ENCODE peak calls at places on chromosomes 11 and 22, in four cellular contexts. V is GM12878; E is foreskin keratinocyte; G is naive thymus-derived CD4-positive, alpha-beta T cell. Z is an unnamed sample.

GRCh38 chr22:39949964-39950737 is 10.0 kb upstream of the TMA7B start:
- DNase-seq in V (no peak), G (no peak), E (no peak), Z (no peak)

GRCh38 chr11:8610532-8611116 is 16.6 kb upstream of the STK33 start:
- DNase-seq in V (no peak), G (peak), E (no peak), Z (no peak)

GRCh38 chr11:131463162-131463561 is 92.7 kb downstream of the NTM start:
- DNase-seq in E (no peak), G (no peak), V (no peak), Z (no peak)

GRCh38 chr11:82782825-82783374 is 49.2 kb upstream of the FAM181B start:
- DNase-seq in V (no peak), E (no peak), G (no peak), Z (no peak)

GRCh38 chr11:76276046-76276772 is 69.9 kb upstream of the WNT11 start:
- DNase-seq in E (no peak), V (no peak), G (no peak), Z (no peak)

GRCh38 chr22:41542224-41542623 is 2.0 kb downstream of the POLR3H start:
- DNase-seq in E (no peak), G (no peak), V (no peak), Z (no peak)

GRCh38 chr11:132874638-132875037 is 657.7 kb downstream of the OPCML start:
- DNase-seq in V (no peak), E (peak), G (no peak), Z (peak)

GRCh38 chr11:117861151-117862018 is 15.1 kb downstream of the FXYD6 start:
- DNase-seq in V (no peak), G (no peak), E (no peak), Z (no peak)

GRCh38 chr11:35099278-35100018 is 39.5 kb upstream of the CD44 start:
- DNase-seq in E (peak), V (no peak), G (no peak), Z (no peak)

GRCh38 chr22:32378703-32379272 is 21.1 kb downstream of the RFPL3 start:
- DNase-seq in G (no peak), E (peak), V (no peak), Z (no peak)

GRCh38 chr11:7538023-7538422 is 24.2 kb downstream of the PPFIBP2 start:
- DNase-seq in G (no peak), V (no peak), E (no peak), Z (no peak)

GRCh38 chr11:60345489-60345888 is 18.4 kb downstream of the MS4A6E start:
- DNase-seq in V (no peak), G (no peak), E (no peak), Z (no peak)

GRCh38 chr11:119602745-119603373 is 126.1 kb downstream of the NECTIN1 start:
- DNase-seq in V (no peak), E (no peak), G (no peak), Z (no peak)

GRCh38 chr11:122690801-122691649 is 35.5 kb downstream of the UBASH3B start:
- DNase-seq in V (no peak), E (no peak), G (peak), Z (no peak)

GRCh38 chr11:10414659-10415058 is 40.4 kb upstream of the AMPD3 start:
- DNase-seq in E (no peak), V (no peak), G (no peak), Z (no peak)

GRCh38 chr22:28344893-28345292 is 334.7 kb downstream of the TTC28 start:
- DNase-seq in E (no peak), G (no peak), V (no peak), Z (no peak)

GRCh38 chr11:81080476-81080875 is 1639.6 kb upstream of the TENM4 start:
- DNase-seq in G (no peak), V (no peak), E (no peak), Z (no peak)

GRCh38 chr22:34599567-34599966 is 466.4 kb upstream of the ISX start:
- DNase-seq in V (no peak), E (no peak), G (no peak), Z (no peak)

GRCh38 chr11:11075515-11076171 is 217.8 kb upstream of the ZBED5 start:
- DNase-seq in E (no peak), V (no peak), G (no peak), Z (no peak)

GRCh38 chr22:49575703-49576081 is 252.0 kb downstream of the BRD1 start:
- DNase-seq in E (no peak), G (no peak), V (no peak), Z (no peak)

GRCh38 chr22:31917227-31917921 is 27.0 kb upstream of the YWHAH start:
- DNase-seq in V (peak), E (no peak), G (no peak), Z (no peak)

GRCh38 chr22:42170946-42171345 is 40.3 kb upstream of the CYP2D6 start:
- DNase-seq in E (peak), V (no peak), G (no peak), Z (no peak)

GRCh38 chr11:69220581-69221051 is 64.9 kb downstream of the SMIM38 start:
- DNase-seq in E (no peak), G (no peak), V (no peak), Z (peak)

GRCh38 chr11:110081462-110082233 is 11.5 kb upstream of the ZC3H12C start:
- DNase-seq in V (no peak), E (peak), G (no peak), Z (peak)

GRCh38 chr11:17015639-17016125 is 1.5 kb upstream of the PLEKHA7 start:
- DNase-seq in E (no peak), V (no peak), G (no peak), Z (no peak)

GRCh38 chr22:44443641-44444235 is 54.3 kb downstream of the RTL6 start:
- DNase-seq in E (no peak), G (no peak), V (no peak), Z (no peak)

GRCh38 chr11:100791103-100791502 is 104.0 kb downstream of the ARHGAP42 start:
- DNase-seq in G (no peak), V (no peak), E (no peak), Z (no peak)

GRCh38 chr22:45583504-45583903 is 80.8 kb downstream of the FBLN1 start:
- DNase-seq in G (no peak), E (no peak), V (no peak), Z (no peak)

GRCh38 chr11:115085461-115086220 is 407.3 kb downstream of the NXPE2 start:
- DNase-seq in E (no peak), G (no peak), V (no peak), Z (no peak)

DNA sequence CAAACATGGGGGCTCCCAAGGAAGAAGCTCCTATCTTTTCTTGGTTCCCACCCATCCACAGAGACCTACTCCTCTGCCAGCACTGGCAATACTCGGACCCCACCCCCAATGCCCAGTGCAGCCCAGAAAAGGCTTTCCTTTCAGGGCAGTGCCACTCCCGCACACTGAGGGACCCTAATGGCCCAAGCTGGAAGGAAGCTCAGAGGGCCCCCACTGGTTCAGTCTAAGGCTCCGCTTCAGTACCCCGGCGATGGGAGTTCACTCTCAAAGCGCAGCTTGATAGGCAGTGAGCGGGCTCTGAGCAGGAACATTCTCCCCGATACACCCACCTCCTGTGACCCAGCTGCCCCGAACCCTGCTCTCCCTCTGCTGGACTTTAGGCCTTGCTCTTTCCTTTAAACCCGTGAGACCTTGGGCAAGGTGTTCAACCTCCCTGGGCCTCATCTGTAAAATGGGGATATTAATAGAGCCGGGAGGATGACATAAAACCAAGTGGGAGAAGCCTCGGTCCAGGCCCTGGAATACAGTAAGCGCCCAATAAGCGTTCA is 48.4 kb downstream of the CHRDL2 start:
- DNase-seq in V (no peak), G (no peak), E (no peak), Z (no peak)
- H3K27ac ChIP-seq in V (no peak), G (no peak), E (no peak), Z (no peak)

GRCh38 chr22:18033204-18033998 is 9.0 kb upstream of the MICAL3 start:
- DNase-seq in V (no peak), G (no peak), E (peak), Z (no peak)
- H3K27ac ChIP-seq in V (no peak), G (no peak), E (peak), Z (peak)

GRCh38 chr11:79168530-79169110 is 272.2 kb downstream of the TENM4 start:
- DNase-seq in V (no peak), E (peak), G (no peak), Z (peak)
- H3K27ac ChIP-seq in V (no peak), E (no peak), G (no peak), Z (peak)

GRCh38 chr11:114062272-114062671 is 2.8 kb downstream of the ZBTB16 start:
- DNase-seq in V (no peak), E (no peak), G (no peak), Z (no peak)

GRCh38 chr11:114060402-114061052 is 1.0 kb downstream of the ZBTB16 start:
- DNase-seq in G (peak), E (peak), V (no peak), Z (no peak)

GRCh38 chr11:114059278-114059983 is at the start of gene ZBTB16:
- DNase-seq in G (peak), E (no peak), V (no peak), Z (no peak)

GRCh38 chr11:114059984-114060401 is 482 bp downstream of the ZBTB16 start:
- DNase-seq in G (peak), E (peak), V (no peak), Z (no peak)

DNA sequence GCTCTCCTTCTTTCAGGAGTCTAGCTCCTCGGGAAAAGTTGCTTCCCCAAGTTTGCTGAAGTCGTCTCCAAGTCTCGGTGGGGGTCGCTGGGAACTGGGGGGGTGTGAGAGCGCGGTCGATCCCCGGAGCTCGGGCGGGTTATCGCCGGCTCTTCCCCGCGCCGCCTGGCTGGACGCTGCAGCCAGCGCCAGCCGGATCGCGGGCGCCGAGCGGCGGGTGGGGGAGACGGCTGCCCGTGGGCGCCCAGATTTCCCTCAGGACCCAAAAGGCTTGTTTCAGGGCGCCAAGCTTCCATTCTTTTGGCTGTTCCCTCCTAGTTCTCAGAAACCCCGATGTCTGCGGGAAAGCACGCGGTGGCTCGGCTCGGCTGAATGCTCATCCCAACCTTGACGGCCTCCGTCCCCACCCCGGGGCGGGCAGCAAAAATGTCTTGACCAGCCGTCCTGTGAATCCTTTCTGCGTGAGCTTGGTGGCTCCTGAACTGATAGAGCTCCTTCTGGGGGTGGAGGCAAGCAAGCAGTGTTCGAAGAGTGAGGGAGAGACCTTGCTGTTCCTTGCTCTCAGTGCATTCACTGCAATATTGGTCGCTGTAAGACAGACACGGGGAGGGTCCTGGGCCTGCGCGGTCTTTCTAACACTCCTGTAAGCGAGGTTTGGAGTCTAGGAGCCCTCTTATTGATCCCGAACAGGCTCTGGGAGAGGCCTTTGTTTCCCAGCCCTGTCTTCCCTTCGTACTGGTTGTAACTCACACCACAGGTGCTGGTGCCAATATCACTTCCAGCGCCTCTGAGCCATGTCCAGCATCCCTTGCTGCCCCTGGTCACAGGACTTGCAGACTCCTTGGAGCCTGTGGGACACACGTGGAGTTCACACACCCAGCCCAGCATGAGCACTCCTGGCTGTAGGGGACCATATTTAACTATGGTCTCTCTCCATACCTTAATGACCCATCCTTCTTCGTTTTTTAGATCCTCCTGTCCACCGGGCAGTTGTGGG is 1.8 kb downstream of the ZBTB16 start:
- DNase-seq in V (no peak), G (peak), E (peak), Z (no peak)
- H3K27ac ChIP-seq in V (no peak), G (no peak), E (no peak), Z (no peak)

DNA sequence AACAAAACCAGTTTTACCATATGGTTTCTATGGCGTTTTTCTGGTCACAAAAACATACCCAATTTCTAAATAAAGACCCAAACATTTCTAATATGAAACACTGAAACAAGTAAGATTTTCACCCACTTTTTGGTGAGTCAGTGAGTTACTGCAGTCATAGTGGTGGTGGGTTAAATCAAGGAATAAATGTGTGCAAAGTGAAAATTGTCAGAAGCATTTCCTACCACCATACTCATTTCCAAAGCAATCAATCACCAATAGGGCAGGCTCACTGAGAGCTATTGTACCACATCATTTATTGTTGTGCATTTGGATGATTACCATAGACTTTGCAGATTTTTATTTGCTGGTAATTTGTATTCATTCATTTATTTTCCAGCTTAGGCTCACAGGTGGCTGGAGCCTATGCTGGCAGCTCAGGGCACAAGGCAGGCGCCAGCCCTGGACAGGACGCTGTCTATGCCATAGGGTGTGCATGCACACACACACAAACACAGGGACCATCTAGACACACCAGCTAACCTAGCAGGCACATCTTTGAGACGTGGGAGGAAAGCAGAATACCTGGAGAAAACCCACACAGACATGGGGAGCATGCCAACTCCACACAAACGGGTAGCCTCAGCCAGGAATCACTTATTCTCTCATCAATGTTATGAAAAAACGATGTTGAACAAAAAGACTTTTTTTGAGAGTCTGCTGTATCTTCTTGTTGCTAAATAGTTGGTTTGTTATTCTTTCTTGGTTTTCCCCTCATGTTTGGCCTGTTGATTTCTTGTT is 5.1 kb downstream of the FAM118B start:
- DNase-seq in V (no peak), G (no peak), E (no peak), Z (no peak)
- H3K27ac ChIP-seq in V (no peak), G (no peak), E (no peak), Z (no peak)

GRCh38 chr11:6459049-6459448 is 14.7 kb downstream of the TRIM3 start:
- DNase-seq in G (no peak), E (no peak), V (no peak), Z (no peak)

GRCh38 chr11:6457581-6458320 is 16.0 kb downstream of the TRIM3 start:
- DNase-seq in G (no peak), V (no peak), E (no peak), Z (no peak)

GRCh38 chr11:6458352-6458751 is 15.4 kb downstream of the TRIM3 start:
- DNase-seq in V (no peak), G (no peak), E (no peak), Z (no peak)

GRCh38 chr11:6455070-6455469 is 14.3 kb upstream of the HPX start:
- DNase-seq in V (no peak), E (no peak), G (no peak), Z (no peak)

GRCh38 chr11:6456361-6457073 is 15.7 kb upstream of the HPX start:
- DNase-seq in V (no peak), E (no peak), G (no peak), Z (no peak)
- H3K27ac ChIP-seq in V (no peak), E (no peak), G (no peak), Z (no peak)

GRCh38 chr11:72818971-72819370 is 4.8 kb downstream of the ATG16L2 start:
- DNase-seq in E (no peak), V (no peak), G (no peak), Z (no peak)

GRCh38 chr11:72820439-72821139 is 6.4 kb downstream of the ATG16L2 start:
- DNase-seq in E (peak), G (no peak), V (no peak), Z (no peak)

GRCh38 chr11:72821920-72822799 is 7.9 kb downstream of the ATG16L2 start:
- DNase-seq in G (peak), V (peak), E (peak), Z (peak)

GRCh38 chr11:72823105-72823804 is 9.0 kb downstream of the ATG16L2 start:
- DNase-seq in G (no peak), E (no peak), V (no peak), Z (no peak)

GRCh38 chr11:72821221-72821919 is 7.2 kb downstream of the ATG16L2 start:
- DNase-seq in E (peak), G (no peak), V (no peak), Z (no peak)
- H3K27ac ChIP-seq in E (no peak), G (peak), V (peak), Z (no peak)

DNA sequence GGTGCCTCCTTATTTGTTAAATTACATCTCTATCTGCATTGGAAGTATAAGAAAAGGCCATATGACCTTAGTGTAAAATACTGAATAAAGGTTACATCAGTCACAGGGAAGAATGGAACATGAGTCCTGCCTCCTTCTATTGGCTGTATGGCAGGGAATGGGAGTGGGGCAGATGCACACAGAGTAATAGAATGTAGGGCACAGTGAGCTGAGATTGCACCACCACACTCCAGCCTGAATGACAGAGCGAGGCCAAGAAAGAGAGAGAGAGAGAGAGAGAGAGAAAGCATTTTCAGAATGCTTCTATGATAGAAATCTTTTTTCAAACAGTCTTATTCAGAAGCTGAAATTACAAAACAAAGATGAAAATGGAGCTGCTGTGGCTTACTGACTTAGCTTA is 58.8 kb downstream of the SLN start:
- DNase-seq in E (no peak), G (no peak), V (no peak), Z (no peak)
- H3K27ac ChIP-seq in E (no peak), G (no peak), V (no peak), Z (no peak)

GRCh38 chr11:95232666-95233065 is 1.7 kb upstream of the SESN3 start:
- DNase-seq in V (no peak), E (no peak), G (no peak), Z (no peak)
- H3K27ac ChIP-seq in V (no peak), E (no peak), G (peak), Z (peak)